ENCODE peak calls at places on chromosome 19, in four cellular contexts. F, W, U and H are unnamed samples.
A peak's percentile ranks its signal among the peaks of the same experiment; 100 is the strongest.

GRCh38 chr19:39363909-39364457 is 21.8 kb downstream of the SAMD4B start:
- DNase-seq in F (peak; percentile 74), W (peak; percentile 80), U (no peak), H (no peak)

GRCh38 chr19:42455621-42456081 is 12.9 kb upstream of the CXCL17 start:
- DNase-seq in F (no peak), W (no peak), U (no peak), H (no peak)

GRCh38 chr19:15107056-15108010 is at the start of gene SYDE1:
- DNase-seq in F (no peak), W (peak; percentile 89), U (no peak), H (no peak)

GRCh38 chr19:41595890-41596280 is 19.9 kb downstream of the CEACAM21 start:
- DNase-seq in F (no peak), W (no peak), U (no peak), H (no peak)

GRCh38 chr19:55467236-55468053 is 2.9 kb upstream of the C19orf85 start:
- DNase-seq in F (peak; percentile 79), W (peak; percentile 87), U (no peak), H (no peak)

GRCh38 chr19:7176792-7177191 is 107.3 kb downstream of the ZNF557 start:
- DNase-seq in F (no peak), W (no peak), U (no peak), H (no peak)

GRCh38 chr19:35337984-35338296 is 9.0 kb downstream of the CD22 start:
- DNase-seq in F (no peak), W (peak; percentile 58), U (no peak), H (no peak)

GRCh38 chr19:30320466-30320865 is 51.7 kb upstream of the ZNF536 start:
- DNase-seq in F (no peak), W (no peak), U (no peak), H (no peak)

GRCh38 chr19:34960103-34960805 is 3.8 kb downstream of the ZNF792 start:
- DNase-seq in F (no peak), W (no peak), U (no peak), H (no peak)

GRCh38 chr19:51427220-51427619 is 9.8 kb upstream of the SIGLEC10 start:
- DNase-seq in F (no peak), W (peak; percentile 48), U (no peak), H (no peak)

GRCh38 chr19:35641515-35642151 is at the start of gene ETV2:
- DNase-seq in F (peak; percentile 54), W (no peak), U (no peak), H (no peak)

GRCh38 chr19:44113784-44114390 is 688 bp downstream of the ZNF225 start:
- DNase-seq in F (peak; percentile 37), W (peak; percentile 69), U (no peak), H (no peak)

GRCh38 chr19:16376649-16377048 is 52.0 kb downstream of the KLF2 start:
- DNase-seq in F (no peak), W (peak; percentile 71), U (no peak), H (no peak)

GRCh38 chr19:14368011-14368513 is 13.2 kb upstream of the ADGRE5 start:
- DNase-seq in F (no peak), W (no peak), U (no peak), H (no peak)

GRCh38 chr19:54576411-54576976 is 2.9 kb downstream of the LILRA2 start:
- DNase-seq in F (no peak), W (peak; percentile 41), U (peak; percentile 79), H (no peak)

GRCh38 chr19:46962030-46962570 is 57.5 kb upstream of the NPAS1 start:
- DNase-seq in F (no peak), W (peak; percentile 2), U (no peak), H (no peak)

GRCh38 chr19:45691516-45692186 is at the start of gene SNRPD2:
- DNase-seq in F (peak; percentile 95), W (peak; percentile 97), U (peak; percentile 95), H (peak; percentile 97)
- TF ChIP-seq CTCF in F (no peak), W (no peak), U (no peak), H (no peak)

DNA sequence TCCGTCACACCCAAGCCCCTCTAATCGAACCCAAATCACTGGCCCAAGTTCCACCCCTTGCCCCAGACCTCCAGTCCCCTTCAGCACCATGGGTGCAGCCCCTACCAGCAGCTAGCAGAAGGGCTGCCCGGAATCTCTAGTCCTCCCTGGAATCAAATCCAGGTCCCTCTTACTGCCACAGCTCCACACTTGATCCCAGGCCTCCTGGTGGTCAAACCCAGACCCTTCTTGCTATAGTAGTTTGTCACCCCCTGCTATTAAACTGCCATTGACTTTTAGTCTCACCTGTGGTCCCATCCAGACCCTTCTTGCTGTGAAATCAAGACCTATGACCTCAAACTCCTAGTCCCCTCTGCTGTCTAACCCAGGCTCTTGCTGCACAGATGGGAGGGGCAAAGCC is 8.7 kb downstream of the HIPK4 start:
- DNase-seq in F (no peak), W (no peak), U (no peak), H (no peak)
- TF ChIP-seq CTCF in F (no peak), W (no peak), U (no peak), H (peak; percentile 34)

GRCh38 chr19:5823579-5824281 is 15.8 kb downstream of the FUT6 start:
- DNase-seq in F (no peak), W (no peak), U (no peak), H (peak; percentile 92)
- TF ChIP-seq CTCF in F (no peak), W (no peak), U (no peak), H (peak; percentile 62)

DNA sequence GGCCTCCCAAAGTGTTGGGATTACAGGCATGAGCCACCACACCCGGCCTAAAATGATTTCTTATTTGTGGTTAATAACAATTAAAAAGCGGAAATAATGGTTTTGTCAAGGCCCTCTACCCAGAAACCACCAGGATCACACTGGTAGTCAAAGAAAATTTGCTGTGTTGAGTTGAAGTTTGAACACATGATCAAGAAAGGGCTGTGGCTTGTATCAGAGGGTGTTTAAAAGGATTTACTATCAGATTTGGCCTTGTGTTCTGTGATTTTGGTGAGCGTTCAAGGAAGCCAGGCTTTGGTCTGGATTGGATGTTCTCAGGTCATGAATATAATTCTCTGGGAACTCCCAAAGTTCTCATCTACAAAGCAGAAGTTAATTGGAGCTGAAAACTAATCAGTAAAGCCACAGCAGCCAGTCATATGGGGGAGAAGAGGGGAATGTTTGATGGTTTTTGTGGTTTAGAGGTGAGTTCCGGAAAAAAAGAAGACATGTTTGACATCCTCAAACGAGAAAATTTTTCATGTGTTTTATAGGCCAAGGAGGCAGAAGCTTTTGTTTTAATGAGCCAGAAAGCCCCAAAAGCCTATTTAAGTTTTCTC is 10.6 kb upstream of the ZNF556 start:
- DNase-seq in F (no peak), W (no peak), U (no peak), H (no peak)
- TF ChIP-seq CTCF in F (no peak), W (no peak), U (no peak), H (no peak)

DNA sequence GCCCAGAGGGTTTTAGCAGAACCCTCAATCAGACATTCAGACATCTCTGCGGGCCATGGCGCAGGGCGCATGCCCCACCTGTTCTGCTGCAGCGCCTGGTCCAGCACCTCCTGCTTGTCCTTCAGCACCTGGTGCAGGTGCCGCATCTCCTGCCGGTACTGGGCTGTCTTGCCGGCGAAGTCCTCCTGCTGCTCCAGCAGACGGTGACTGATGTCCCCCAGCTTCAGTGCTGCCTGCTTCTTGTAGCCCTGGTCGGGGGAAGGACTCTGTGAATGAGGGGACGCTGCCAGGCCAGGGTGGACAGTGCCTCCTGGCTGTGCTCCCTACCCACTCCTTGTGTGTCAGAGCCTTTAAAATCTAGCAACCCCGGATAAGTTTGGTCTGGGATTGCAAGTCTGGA is 12.2 kb upstream of the SLC7A9 start:
- DNase-seq in F (no peak), W (no peak), U (no peak), H (no peak)
- TF ChIP-seq CTCF in F (no peak), W (no peak), U (no peak), H (no peak)

DNA sequence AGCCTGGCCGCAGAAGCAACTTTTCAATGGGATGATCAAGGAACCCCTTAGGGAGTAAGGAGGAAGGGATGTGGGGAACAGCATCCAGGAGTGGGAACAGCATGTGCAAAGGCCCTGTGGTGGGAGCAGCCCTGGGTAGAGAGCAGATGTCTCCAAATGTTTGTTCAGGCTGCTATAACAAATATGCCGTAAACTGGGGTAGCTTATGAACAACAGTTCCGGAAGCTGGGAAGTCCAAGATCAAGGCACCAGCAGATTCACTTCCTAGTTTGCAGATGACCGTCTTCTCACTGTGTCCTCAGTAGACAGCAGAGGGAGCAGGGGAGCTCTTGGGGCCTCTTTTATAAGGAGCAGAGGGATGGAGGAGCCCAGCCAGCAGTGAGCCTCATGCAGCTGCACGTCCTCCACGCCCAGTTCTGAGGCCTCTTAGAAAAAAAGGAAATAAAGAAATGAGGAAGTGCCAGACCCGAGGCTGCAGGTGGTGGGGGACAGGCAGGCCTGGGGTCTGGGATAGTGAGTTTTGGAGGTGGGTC is 4.2 kb upstream of the LRRC25 start:
- DNase-seq in F (peak; percentile 84), W (peak; percentile 80), U (no peak), H (no peak)
- TF ChIP-seq CTCF in F (no peak), W (peak; percentile 23), U (no peak), H (peak; percentile 73)

GRCh38 chr19:20238025-20238623 is 71.1 kb downstream of the ZNF486 start:
- DNase-seq in F (peak; percentile 97), W (peak; percentile 95), U (peak; percentile 89), H (no peak)
- TF ChIP-seq CTCF in F (no peak), W (no peak), U (no peak), H (no peak)

DNA sequence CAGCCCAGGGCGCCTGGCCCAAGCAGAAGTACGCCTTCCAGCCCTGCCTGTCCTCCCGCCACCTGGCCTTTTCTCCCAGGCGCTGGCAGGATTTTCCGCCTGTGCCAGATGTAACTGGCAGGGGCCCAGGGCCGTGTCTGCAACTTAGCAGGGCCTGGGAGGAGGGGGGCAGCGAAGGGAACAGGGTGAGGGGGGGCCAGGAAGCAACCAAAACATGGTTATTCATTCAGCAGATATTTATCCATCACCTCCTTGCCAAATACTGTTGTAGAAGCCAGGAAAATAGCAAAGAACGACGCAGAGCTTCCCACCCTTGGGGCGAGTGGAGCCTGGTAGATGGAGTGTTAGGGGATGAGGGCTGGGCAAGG is 5.6 kb downstream of the TLE6 start:
- DNase-seq in F (peak; percentile 81), W (peak; percentile 96), U (peak; percentile 95), H (no peak)
- TF ChIP-seq CTCF in F (no peak), W (no peak), U (no peak), H (no peak)